ENCODE peak calls at places on chromosomes 16 and 17, in ten cellular contexts. J is CD4-positive, CD25-positive, alpha-beta regulatory T cell; F is neural progenitor cell; W is pancreas; G is adipocyte; V is astrocyte of the spinal cord; Q is CD8-positive, alpha-beta T cell; R is endodermal cell; N is A549; C is psoas muscle. U is an unnamed sample.

GRCh38 chr16:28012031-28012445 is 51.5 kb downstream of the GSG1L start:
- DNase-seq in W (no peak), G (peak), Q (no peak), J (no peak), R (no peak), F (no peak), C (no peak), V (peak), N (no peak), U (no peak)

GRCh38 chr16:2196981-2197511 is 641 bp upstream of the CASKIN1 start:
- DNase-seq in Q (no peak), C (no peak), J (no peak), N (no peak), G (no peak), F (no peak), R (no peak), W (no peak), V (no peak), U (no peak)

GRCh38 chr17:28145348-28145747 is 102.9 kb downstream of the NLK start:
- DNase-seq in G (peak), R (no peak), F (no peak), W (no peak), Q (no peak), J (no peak), V (peak), N (no peak), C (no peak), U (no peak)

GRCh38 chr17:66737524-66737923 is 97.4 kb upstream of the CACNG5 start:
- DNase-seq in R (peak), V (peak), G (peak), W (no peak), J (no peak), C (peak), F (peak), N (no peak), Q (no peak), U (no peak)

GRCh38 chr16:67404740-67405226 is 11.5 kb upstream of the TPPP3 start:
- DNase-seq in Q (no peak), C (no peak), J (no peak), W (peak), F (no peak), R (no peak), V (no peak), G (no peak), N (no peak), U (no peak)

GRCh38 chr17:27569884-27570577 is 61.0 kb upstream of the LGALS9 start:
- DNase-seq in R (no peak), C (peak), F (no peak), J (no peak), G (no peak), N (no peak), W (no peak), V (no peak), Q (no peak), U (no peak)

GRCh38 chr17:62619413-62620155 is 7.9 kb upstream of the MRC2 start:
- DNase-seq in R (peak), J (no peak), V (no peak), Q (no peak), F (no peak), G (no peak), N (no peak), C (peak), W (no peak), U (no peak)

GRCh38 chr16:72990003-72990521 is 57.9 kb downstream of the ZFHX3 start:
- DNase-seq in W (no peak), G (peak), Q (no peak), J (no peak), V (peak), R (peak), F (peak), C (peak), N (no peak), U (no peak)

GRCh38 chr16:9177861-9178260 is 86.4 kb downstream of the HAPSTR1 start:
- DNase-seq in R (peak), G (no peak), F (no peak), W (no peak), Q (no peak), N (no peak), V (no peak), C (no peak), J (no peak), U (no peak)

GRCh38 chr16:85969159-85969558 is 70.2 kb downstream of the IRF8 start:
- DNase-seq in J (no peak), F (no peak), R (no peak), W (no peak), G (peak), Q (no peak), C (no peak), V (peak), N (no peak), U (no peak)

GRCh38 chr17:81095608-81095888 is 60.6 kb downstream of the BAIAP2 start:
- DNase-seq in F (no peak), C (no peak), G (no peak), V (no peak), R (no peak), J (no peak), N (no peak), Q (no peak), W (no peak), U (no peak)

GRCh38 chr17:81097943-81098308 is 63.0 kb downstream of the BAIAP2 start:
- DNase-seq in F (no peak), Q (no peak), J (no peak), W (no peak), C (peak), R (no peak), V (peak), G (peak), N (peak), U (no peak)

GRCh38 chr17:81097134-81097942 is 62.4 kb downstream of the BAIAP2 start:
- DNase-seq in V (peak), J (no peak), C (peak), G (peak), F (peak), N (peak), Q (peak), R (peak), W (no peak), U (no peak)

GRCh38 chr17:81094744-81095607 is 60.0 kb downstream of the BAIAP2 start:
- DNase-seq in R (peak), F (peak), G (peak), C (peak), Q (peak), N (peak), W (peak), V (peak), J (peak), U (peak)

GRCh38 chr17:81096741-81097133 is 61.8 kb downstream of the BAIAP2 start:
- DNase-seq in C (no peak), V (no peak), F (no peak), Q (no peak), R (no peak), W (no peak), N (no peak), J (no peak), G (no peak), U (no peak)
- H3K4me3 ChIP-seq in C (no peak), V (no peak), F (no peak), Q (no peak), R (no peak), W (no peak), N (no peak), J (no peak), G (peak), U (no peak)

DNA sequence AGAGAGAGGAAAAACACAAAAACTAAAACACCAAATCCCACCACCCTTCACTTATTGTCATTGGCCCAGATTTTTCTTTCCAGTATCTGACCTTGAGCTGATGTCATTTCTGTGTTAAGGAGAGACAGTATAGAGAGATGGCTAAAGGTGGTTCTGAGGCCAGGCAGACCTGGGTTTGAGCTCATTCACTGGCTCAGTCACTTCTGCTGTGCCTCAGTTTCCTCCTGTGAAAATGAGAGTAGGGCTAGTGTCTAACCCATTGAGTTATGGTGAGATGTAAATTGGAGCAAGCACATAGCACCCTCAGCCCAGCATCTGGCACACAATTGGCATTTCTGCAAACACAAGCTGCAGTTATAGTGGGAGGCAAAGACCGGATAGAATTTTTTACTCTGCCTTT is 6.3 kb upstream of the KIFC3 start:
- DNase-seq in J (no peak), V (no peak), Q (no peak), F (no peak), C (no peak), G (no peak), W (no peak), R (no peak), N (no peak), U (no peak)
- H3K4me3 ChIP-seq in J (no peak), V (peak), Q (no peak), F (no peak), C (peak), G (peak), W (no peak), R (no peak), N (no peak), U (no peak)

GRCh38 chr17:45906927-45907622 is 12.7 kb downstream of the MAPT start:
- DNase-seq in F (no peak), N (no peak), W (no peak), J (no peak), V (no peak), R (no peak), C (no peak), G (no peak), Q (no peak), U (no peak)
- H3K4me3 ChIP-seq in F (no peak), N (no peak), W (no peak), J (no peak), V (no peak), R (no peak), C (peak), G (no peak), Q (no peak), U (no peak)

GRCh38 chr16:57137566-57138273 is 45.3 kb downstream of the CPNE2 start:
- DNase-seq in F (no peak), G (no peak), C (no peak), R (no peak), J (no peak), V (no peak), N (no peak), W (no peak), Q (no peak), U (no peak)
- H3K4me3 ChIP-seq in F (no peak), G (no peak), C (no peak), R (no peak), J (no peak), V (no peak), N (no peak), W (no peak), Q (no peak), U (no peak)

GRCh38 chr17:5784791-5785190 is 200.5 kb upstream of the NLRP1 start:
- DNase-seq in N (no peak), R (no peak), C (no peak), J (no peak), V (peak), F (no peak), Q (no peak), W (no peak), G (no peak), U (no peak)

GRCh38 chr17:5783851-5784250 is 199.5 kb upstream of the NLRP1 start:
- DNase-seq in G (no peak), V (no peak), N (no peak), R (no peak), F (no peak), W (no peak), Q (no peak), C (no peak), J (no peak), U (no peak)

GRCh38 chr17:5786510-5786875 is 202.2 kb upstream of the NLRP1 start:
- DNase-seq in N (no peak), R (no peak), W (no peak), C (no peak), Q (no peak), V (no peak), J (no peak), G (no peak), F (no peak), U (no peak)

GRCh38 chr17:5785867-5786509 is 201.7 kb upstream of the NLRP1 start:
- DNase-seq in V (peak), J (no peak), R (no peak), N (no peak), W (no peak), Q (no peak), F (no peak), G (peak), C (no peak), U (no peak)

GRCh38 chr17:5785343-5785742 is 201.0 kb upstream of the NLRP1 start:
- DNase-seq in G (peak), V (peak), N (no peak), W (no peak), Q (no peak), F (no peak), C (no peak), J (no peak), R (no peak), U (no peak)
- H3K4me3 ChIP-seq in G (no peak), V (no peak), N (no peak), W (no peak), Q (no peak), F (no peak), C (no peak), J (no peak), R (no peak), U (no peak)

GRCh38 chr16:57374067-57374534 is 1.8 kb downstream of the CX3CL1 start:
- DNase-seq in W (no peak), C (no peak), N (no peak), G (peak), J (no peak), R (no peak), F (no peak), Q (no peak), V (no peak), U (no peak)

GRCh38 chr16:57376313-57376818 is 4.1 kb downstream of the CX3CL1 start:
- DNase-seq in G (no peak), W (no peak), J (no peak), V (no peak), F (no peak), C (no peak), Q (no peak), N (no peak), R (no peak), U (no peak)

GRCh38 chr16:57372372-57373116 is at the start of gene CX3CL1:
- DNase-seq in N (no peak), V (peak), W (peak), Q (no peak), C (no peak), G (peak), R (peak), F (peak), J (no peak), U (no peak)

GRCh38 chr16:57371494-57372371 is 557 bp upstream of the CX3CL1 start:
- DNase-seq in J (no peak), G (no peak), N (no peak), C (no peak), V (no peak), F (no peak), W (no peak), Q (no peak), R (no peak), U (no peak)

DNA sequence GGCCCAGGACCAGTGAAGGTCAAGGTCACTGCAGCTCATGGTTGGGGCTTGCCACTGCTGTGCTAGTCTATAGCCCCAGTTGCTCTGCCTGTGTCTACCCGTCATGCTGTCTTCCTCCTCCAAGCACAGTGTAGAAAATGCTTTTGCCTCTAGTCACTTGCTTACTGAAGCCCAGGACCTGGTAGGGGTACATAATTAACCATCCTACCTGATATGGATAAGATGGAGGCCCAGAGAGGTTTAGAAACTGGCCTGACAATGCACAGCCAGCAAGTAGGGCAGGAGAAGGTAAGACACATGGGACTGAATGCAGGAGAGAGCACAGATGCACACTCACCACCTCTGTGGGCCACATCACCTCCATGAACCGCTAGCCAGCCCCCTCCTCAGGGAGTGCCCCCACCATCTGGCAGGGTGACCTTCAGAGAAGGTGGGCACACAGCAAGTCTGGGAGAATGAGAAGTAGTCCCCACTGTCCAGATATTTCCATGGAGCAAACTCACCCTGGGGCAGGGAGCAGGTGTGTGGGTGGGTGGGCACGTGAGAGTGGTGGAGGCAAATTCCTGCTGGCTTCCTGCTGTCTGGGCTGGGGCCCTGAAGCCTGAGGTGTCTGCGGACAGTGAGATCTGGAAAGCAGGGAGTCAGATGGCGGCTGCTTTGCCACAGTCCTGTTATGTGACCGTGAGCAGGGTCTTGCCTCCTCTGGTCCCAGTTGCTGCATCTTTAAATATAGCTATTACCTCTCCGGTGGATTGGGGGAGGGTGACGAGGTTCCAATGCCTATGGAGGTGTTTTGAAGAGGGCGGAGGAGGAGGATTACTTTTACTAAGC is 1.0 kb downstream of the CX3CL1 start:
- DNase-seq in F (peak), N (no peak), G (no peak), Q (no peak), W (no peak), V (no peak), R (no peak), J (no peak), C (no peak), U (no peak)
- H3K4me3 ChIP-seq in F (no peak), N (no peak), G (peak), Q (no peak), W (peak), V (no peak), R (no peak), J (no peak), C (peak), U (no peak)

GRCh38 chr17:59827721-59828477 is 64.8 kb downstream of the TUBD1 start:
- DNase-seq in R (no peak), W (no peak), N (peak), Q (no peak), J (peak), C (peak), V (peak), F (no peak), G (no peak), U (no peak)
- H3K4me3 ChIP-seq in R (no peak), W (no peak), N (peak), Q (no peak), J (peak), C (no peak), V (no peak), F (no peak), G (no peak), U (no peak)

GRCh38 chr16:31107465-31107867 is 720 bp upstream of the BCKDK start:
- DNase-seq in J (no peak), Q (no peak), W (no peak), N (no peak), V (no peak), R (no peak), C (no peak), G (no peak), F (no peak), U (no peak)

GRCh38 chr16:31106509-31107464 is 1.4 kb upstream of the BCKDK start:
- DNase-seq in R (no peak), V (no peak), J (no peak), F (no peak), Q (no peak), W (peak), G (no peak), N (no peak), C (peak), U (no peak)

GRCh38 chr16:31108794-31109558 is 790 bp downstream of the BCKDK start:
- DNase-seq in F (no peak), C (no peak), Q (no peak), N (no peak), W (peak), R (no peak), J (no peak), G (peak), V (no peak), U (no peak)

GRCh38 chr16:31108035-31108793 is at the start of gene BCKDK:
- DNase-seq in J (peak), V (peak), W (peak), R (peak), C (peak), G (peak), F (peak), N (peak), Q (peak), U (peak)

GRCh38 chr16:31105677-31106213 is 2.4 kb upstream of the BCKDK start:
- DNase-seq in W (peak), R (peak), Q (peak), C (peak), G (peak), N (peak), J (peak), F (peak), V (peak), U (peak)
- H3K4me3 ChIP-seq in W (no peak), R (no peak), Q (no peak), C (peak), G (no peak), N (peak), J (no peak), F (no peak), V (no peak), U (peak)

U was measured in Jurkat, Clone E6-1.